ENCODE peak calls at places on chromosomes 16 and 17, in four cellular contexts. N is adrenal gland, R is tibial nerve, Y is uterus. T is an unnamed sample.
A peak's percentile ranks its signal among the peaks of the same experiment; 100 is the strongest.

GRCh38 chr17:50977487-50978159 is 111.5 kb upstream of the TOB1 start:
- DNase-seq in N (no peak), R (no peak), Y (no peak), T (no peak)

GRCh38 chr16:80366023-80366422 is 174.8 kb upstream of the DYNLRB2 start:
- DNase-seq in N (no peak), R (no peak), Y (no peak), T (no peak)

GRCh38 chr16:78128920-78129319 is 29.5 kb downstream of the WWOX start:
- DNase-seq in N (no peak), R (no peak), Y (no peak), T (no peak)

GRCh38 chr16:739560-740458 is 988 bp downstream of the CIAO3 start:
- DNase-seq in N (no peak), R (no peak), Y (no peak), T (no peak)

GRCh38 chr17:47685556-47686275 is 8.2 kb upstream of the TBKBP1 start:
- DNase-seq in N (no peak), R (no peak), Y (no peak), T (no peak)

GRCh38 chr17:68771867-68772515 is 170.8 kb upstream of the FAM20A start:
- DNase-seq in N (no peak), R (no peak), Y (no peak), T (no peak)

GRCh38 chr17:45341389-45342158 is 24.8 kb upstream of the MAP3K14 start:
- DNase-seq in N (no peak), R (peak; percentile 33), Y (peak; percentile 47), T (peak; percentile 92)

GRCh38 chr17:4986951-4987766 is at the start of gene CAMTA2:
- DNase-seq in N (peak; percentile 85), R (peak; percentile 89), Y (peak; percentile 89), T (peak; percentile 89)

GRCh38 chr16:85425061-85425662 is 188.0 kb upstream of the GSE1 start:
- DNase-seq in N (no peak), R (no peak), Y (no peak), T (peak; percentile 41)

GRCh38 chr17:5672141-5672540 is 87.8 kb upstream of the NLRP1 start:
- DNase-seq in N (no peak), R (no peak), Y (no peak), T (peak; percentile 31)

GRCh38 chr16:1068451-1068850 is 4.1 kb upstream of the SSTR5 start:
- DNase-seq in N (no peak), R (no peak), Y (no peak), T (no peak)

GRCh38 chr16:22321340-22322001 is 24.3 kb downstream of the POLR3E start:
- DNase-seq in N (peak; percentile 62), R (peak; percentile 58), Y (peak; percentile 58), T (no peak)

GRCh38 chr16:4402439-4403132 is 13.8 kb downstream of the CORO7 start:
- DNase-seq in N (peak; percentile 86), R (peak; percentile 69), Y (peak; percentile 87), T (peak; percentile 75)

GRCh38 chr17:10198509-10199249 is at the start of gene GAS7:
- DNase-seq in N (peak; percentile 39), R (peak; percentile 43), Y (peak; percentile 78), T (no peak)

GRCh38 chr17:38958326-38958725 is 8.9 kb downstream of the FBXO47 start:
- DNase-seq in N (no peak), R (no peak), Y (no peak), T (no peak)

GRCh38 chr16:53864819-53865491 is 161.0 kb downstream of the FTO start:
- DNase-seq in N (no peak), R (no peak), Y (no peak), T (no peak)

GRCh38 chr17:83046759-83047478 is 32.5 kb upstream of the METRNL start:
- DNase-seq in N (no peak), R (no peak), Y (no peak), T (no peak)

GRCh38 chr16:57618306-57619132 is 9.9 kb upstream of the ADGRG1 start:
- DNase-seq in N (peak; percentile 10), R (no peak), Y (no peak), T (peak; percentile 57)

GRCh38 chr17:77769762-77770161 is 188.7 kb upstream of the TNRC6C start:
- DNase-seq in N (no peak), R (no peak), Y (no peak), T (no peak)

GRCh38 chr17:40099627-40100418 is 566 bp downstream of the NR1D1 start:
- DNase-seq in N (peak; percentile 45), R (no peak), Y (no peak), T (no peak)
- H3K9me3 ChIP-seq in N (no peaks in the 10 kb centered on the region), R (no peaks in the 10 kb centered on the region), Y (no peaks in the 10 kb centered on the region), T (no peaks in the 10 kb centered on the region)

GRCh38 chr16:35131429-35131828 is 1672.0 kb downstream of the TP53TG3F start:
- DNase-seq in N (no peak), R (no peak), Y (no peak), T (no peak)

GRCh38 chr16:35140293-35140986 is 1681.0 kb downstream of the TP53TG3F start:
- DNase-seq in N (no peak), R (no peak), Y (no peak), T (no peak)

GRCh38 chr16:35134471-35134870 is 1675.1 kb downstream of the TP53TG3F start:
- DNase-seq in N (no peak), R (no peak), Y (no peak), T (no peak)
- H3K9me3 ChIP-seq in N (peaks cover 5% of the 10 kb centered on the region), R (no peaks in the 10 kb centered on the region), Y (no peaks in the 10 kb centered on the region), T (no peaks in the 10 kb centered on the region)

DNA sequence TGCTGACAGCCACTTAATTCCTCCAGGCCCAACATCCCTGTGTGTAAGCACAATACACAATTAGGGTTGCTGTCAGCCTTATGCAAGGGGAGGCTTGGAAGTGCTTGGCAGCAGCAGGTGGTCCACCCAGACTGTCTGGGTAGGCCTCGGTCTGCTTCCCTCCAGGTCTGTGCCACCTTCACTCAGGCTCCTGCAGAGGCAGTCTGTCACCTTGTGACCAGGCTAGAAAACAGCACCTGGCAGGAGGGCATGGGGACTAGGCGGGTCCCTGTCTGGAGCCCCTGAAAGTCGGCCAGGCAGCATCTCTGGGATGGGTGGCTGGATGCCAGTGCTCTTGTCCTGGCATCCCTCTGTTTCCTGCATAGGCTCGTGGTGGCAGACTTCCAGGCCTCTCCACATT is 578.1 kb downstream of the KCNJ18 start:
- DNase-seq in N (no peak), R (no peak), Y (no peak), T (no peak)
- H3K9me3 ChIP-seq in N (no peaks in the 10 kb centered on the region), R (no peaks in the 10 kb centered on the region), Y (no peaks in the 10 kb centered on the region), T (no peaks in the 10 kb centered on the region)

DNA sequence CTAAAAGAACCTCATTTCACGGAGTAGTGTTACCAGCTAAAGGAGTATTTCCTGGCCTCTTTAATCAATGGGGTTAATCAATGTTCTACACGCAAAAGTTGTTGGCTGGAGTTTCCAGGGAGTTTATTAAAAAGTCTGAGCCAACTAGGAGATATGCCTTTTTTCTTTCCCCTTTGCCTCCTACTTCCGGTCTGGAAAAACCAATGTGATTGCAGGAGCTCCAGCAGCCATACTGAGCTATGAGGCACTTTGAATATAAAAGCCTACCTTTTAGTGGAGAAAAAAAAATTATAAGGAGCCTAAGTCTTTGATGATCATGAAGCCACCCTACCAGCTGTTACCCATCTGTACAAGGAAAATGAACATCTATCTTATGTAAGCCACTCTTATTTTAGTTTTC is 17.9 kb upstream of the ERCC4 start:
- DNase-seq in N (no peak), R (no peak), Y (no peak), T (no peak)
- H3K9me3 ChIP-seq in N (no peaks in the 10 kb centered on the region), R (no peaks in the 10 kb centered on the region), Y (no peaks in the 10 kb centered on the region), T (no peaks in the 10 kb centered on the region)

GRCh38 chr17:42077770-42078169 is 20.5 kb downstream of the ZNF385C start:
- DNase-seq in N (no peak), R (no peak), Y (no peak), T (no peak)

GRCh38 chr17:42081516-42082129 is 16.6 kb downstream of the ZNF385C start:
- DNase-seq in N (no peak), R (no peak), Y (no peak), T (no peak)

GRCh38 chr17:42076797-42077559 is 21.3 kb downstream of the ZNF385C start:
- DNase-seq in N (no peak), R (no peak), Y (no peak), T (no peak)

GRCh38 chr17:42078396-42079042 is 19.8 kb downstream of the ZNF385C start:
- DNase-seq in N (no peak), R (no peak), Y (no peak), T (no peak)

DNA sequence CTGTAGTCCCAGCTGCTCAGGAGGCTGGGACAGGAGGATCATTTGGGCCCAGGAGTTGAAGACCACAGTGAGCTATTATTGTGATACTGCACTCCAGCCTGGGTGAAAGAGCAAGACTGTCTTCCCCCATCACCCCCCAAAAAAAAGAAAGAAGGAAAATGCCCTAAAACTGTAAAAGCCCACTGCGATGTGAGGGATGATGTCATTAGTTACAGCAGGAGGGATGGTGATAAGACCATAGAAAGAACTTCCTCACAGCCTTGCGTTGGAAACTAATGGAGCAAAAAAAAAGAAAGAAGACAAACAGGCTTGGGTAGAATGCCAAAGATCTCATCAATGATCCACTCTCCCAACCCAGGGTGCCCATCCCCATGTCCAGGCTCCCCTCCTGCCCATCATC is 18.7 kb downstream of the ZNF385C start:
- DNase-seq in N (no peak), R (no peak), Y (no peak), T (no peak)
- H3K9me3 ChIP-seq in N (no peaks in the 10 kb centered on the region), R (no peaks in the 10 kb centered on the region), Y (no peaks in the 10 kb centered on the region), T (no peaks in the 10 kb centered on the region)

GRCh38 chr16:66277311-66278070 is 89.0 kb upstream of the CDH5 start:
- DNase-seq in N (no peak), R (no peak), Y (no peak), T (no peak)

GRCh38 chr16:66278111-66278531 is 88.4 kb upstream of the CDH5 start:
- DNase-seq in N (no peak), R (no peak), Y (no peak), T (peak; percentile 91)

GRCh38 chr16:66274335-66275110 is 92.0 kb upstream of the CDH5 start:
- DNase-seq in N (no peak), R (no peak), Y (no peak), T (no peak)

GRCh38 chr16:66273644-66274334 is 92.7 kb upstream of the CDH5 start:
- DNase-seq in N (no peak), R (no peak), Y (no peak), T (no peak)

GRCh38 chr16:66275795-66276428 is 90.6 kb upstream of the CDH5 start:
- DNase-seq in N (no peak), R (no peak), Y (no peak), T (no peak)
- H3K9me3 ChIP-seq in N (no peaks in the 10 kb centered on the region), R (peaks cover 4% of the 10 kb centered on the region), Y (no peaks in the 10 kb centered on the region), T (no peaks in the 10 kb centered on the region)

DNA sequence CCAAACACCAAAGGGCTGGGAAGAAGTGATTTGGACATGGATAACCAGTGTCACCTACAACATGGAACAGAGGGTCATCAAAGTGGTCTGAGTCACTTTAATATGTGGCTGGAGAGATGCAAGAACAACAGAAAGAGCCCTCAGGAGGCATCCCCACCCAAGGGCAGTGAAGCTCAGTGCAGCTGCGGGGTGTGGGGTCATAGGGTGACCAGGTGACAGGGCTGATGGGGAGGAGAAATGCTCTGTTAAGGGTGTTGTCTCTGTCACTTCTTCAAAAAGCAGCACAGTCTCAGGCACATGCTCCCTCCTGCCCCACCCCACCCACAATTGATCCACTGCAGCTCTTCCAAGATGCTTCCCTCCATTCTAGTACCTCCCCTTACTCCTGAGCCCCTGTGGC is 819.1 kb downstream of the KCNJ18 start:
- DNase-seq in N (no peak), R (no peak), Y (no peak), T (no peak)
- H3K9me3 ChIP-seq in N (no peaks in the 10 kb centered on the region), R (no peaks in the 10 kb centered on the region), Y (no peaks in the 10 kb centered on the region), T (peaks cover 3% of the 10 kb centered on the region)